ENCODE peak calls at places on chromosomes 6 and 20, in six cellular contexts. V is Panc1, C is GM13976, Z is AG09319, E is omental fat pad, X is pancreas. H is an unnamed sample.

GRCh38 chr6:47669684-47670515 is 28.5 kb upstream of the ADGRF4 start:
- DNase-seq in C (no peak), E (no peak), Z (no peak), X (no peak), V (no peak), H (no peak)

GRCh38 chr6:81138236-81138635 is 614.2 kb downstream of the TENT5A start:
- DNase-seq in E (no peak), V (no peak), C (no peak), Z (no peak), X (no peak), H (no peak)

GRCh38 chr20:63594043-63594561 is 20.1 kb upstream of the HELZ2 start:
- DNase-seq in X (no peak), E (no peak), C (no peak), Z (peak), V (no peak), H (no peak)

GRCh38 chr6:36912583-36912982 is 26.8 kb downstream of the C6orf89 start:
- DNase-seq in Z (peak), X (no peak), C (peak), E (no peak), V (peak), H (no peak)

GRCh38 chr6:30894935-30895334 is 10.6 kb downstream of the DDR1 start:
- DNase-seq in V (no peak), X (no peak), E (no peak), Z (no peak), C (no peak), H (no peak)

GRCh38 chr6:45697605-45698004 is 318.1 kb downstream of the CLIC5 start:
- DNase-seq in X (no peak), V (no peak), Z (peak), C (peak), E (no peak), H (no peak)

GRCh38 chr6:13454286-13455221 is 32.8 kb downstream of the GFOD1 start:
- DNase-seq in E (no peak), X (peak), C (peak), V (no peak), Z (no peak), H (no peak)

GRCh38 chr20:13012886-13013285 is 4.1 kb downstream of the SPTLC3 start:
- DNase-seq in X (no peak), Z (no peak), C (no peak), E (no peak), V (no peak), H (no peak)

GRCh38 chr6:111230351-111231077 is 143.2 kb downstream of the SLC16A10 start:
- DNase-seq in V (no peak), Z (peak), X (no peak), C (no peak), E (no peak), H (no peak)

GRCh38 chr20:42639140-42639539 is 550.6 kb downstream of the PTPRT start:
- DNase-seq in E (no peak), Z (no peak), C (no peak), V (no peak), X (no peak), H (no peak)

GRCh38 chr20:61934716-61935530 is 130.8 kb downstream of the TAF4 start:
- DNase-seq in V (no peak), Z (no peak), C (no peak), E (no peak), X (peak), H (no peak)

GRCh38 chr6:145600299-145600698 is 135.0 kb downstream of the EPM2A start:
- DNase-seq in V (no peak), C (no peak), X (no peak), E (no peak), Z (no peak), H (no peak)

GRCh38 chr6:3623451-3624267 is 127.9 kb downstream of the PXDC1 start:
- DNase-seq in X (no peak), V (no peak), C (no peak), Z (no peak), E (no peak), H (no peak)

GRCh38 chr6:139743629-139744028 is 369.2 kb upstream of the CITED2 start:
- DNase-seq in Z (no peak), V (peak), C (no peak), X (no peak), E (no peak), H (no peak)

GRCh38 chr6:55916188-55916587 is 40.8 kb upstream of the BMP5 start:
- DNase-seq in V (no peak), C (no peak), Z (no peak), X (no peak), E (no peak), H (no peak)

GRCh38 chr20:38673731-38674177 is 50.5 kb upstream of the SLC32A1 start:
- DNase-seq in Z (no peak), V (no peak), E (no peak), C (peak), X (no peak), H (no peak)

GRCh38 chr6:141483561-141484061 is 649.1 kb upstream of the GJE1 start:
- DNase-seq in Z (peak), V (peak), X (no peak), C (peak), E (no peak), H (no peak)

GRCh38 chr6:100719883-100720682 is 161.0 kb downstream of the ASCC3 start:
- DNase-seq in Z (no peak), X (no peak), V (no peak), E (no peak), C (no peak), H (no peak)

GRCh38 chr6:11043961-11044711 is at the start of gene ELOVL2:
- DNase-seq in C (peak), X (peak), Z (no peak), E (no peak), V (no peak), H (peak)

GRCh38 chr20:20084296-20084752 is 32.0 kb downstream of the CFAP61 start:
- DNase-seq in X (no peak), Z (no peak), C (no peak), V (no peak), E (no peak), H (no peak)

GRCh38 chr20:49447946-49448809 is 34.3 kb downstream of the KCNB1 start:
- DNase-seq in X (no peak), C (no peak), Z (no peak), E (no peak), V (no peak), H (no peak)

GRCh38 chr6:34178361-34179105 is 32.6 kb upstream of the GRM4 start:
- DNase-seq in Z (no peak), C (no peak), E (no peak), V (no peak), X (no peak), H (no peak)

GRCh38 chr6:4910060-4910746 is 93.6 kb downstream of the RPP40 start:
- DNase-seq in Z (no peak), E (no peak), V (no peak), X (no peak), C (no peak), H (no peak)

GRCh38 chr20:36094497-36094896 is 60.0 kb upstream of the EPB41L1 start:
- DNase-seq in Z (no peak), C (no peak), V (no peak), X (no peak), E (no peak), H (no peak)

GRCh38 chr6:7758456-7758855 is 32.6 kb downstream of the BMP6 start:
- DNase-seq in Z (peak), E (no peak), X (no peak), C (no peak), V (peak), H (no peak)

GRCh38 chr20:48651960-48652359 is 175.8 kb downstream of the PREX1 start:
- DNase-seq in X (no peak), E (no peak), Z (no peak), C (no peak), V (no peak), H (no peak)

GRCh38 chr6:15023448-15023847 is 222.4 kb upstream of the JARID2 start:
- DNase-seq in X (no peak), C (peak), Z (no peak), V (no peak), E (no peak), H (no peak)

GRCh38 chr6:45419574-45420082 is 41.9 kb upstream of the SUPT3H start:
- DNase-seq in V (no peak), E (no peak), X (peak), Z (no peak), C (peak), H (peak)

GRCh38 chr6:42898891-42899361 is 16.9 kb upstream of the PTCRA start:
- DNase-seq in X (peak), C (peak), Z (no peak), V (no peak), E (peak), H (peak)

GRCh38 chr6:7238900-7239589 is 74.0 kb downstream of the SSR1 start:
- DNase-seq in Z (no peak), C (peak), X (peak), V (no peak), E (peak), H (peak)

GRCh38 chr6:45661667-45662066 is 283.9 kb upstream of the SUPT3H start:
- DNase-seq in C (no peak), V (no peak), Z (peak), E (no peak), X (no peak), H (no peak)

GRCh38 chr6:22145823-22146379 is 150.9 kb downstream of the PRL start:
- DNase-seq in V (peak), Z (peak), C (no peak), E (no peak), X (no peak), H (no peak)

GRCh38 chr20:62628691-62629090 is 13.6 kb upstream of the SLCO4A1 start:
- DNase-seq in Z (no peak), X (no peak), C (no peak), V (no peak), E (no peak), H (no peak)

DNA sequence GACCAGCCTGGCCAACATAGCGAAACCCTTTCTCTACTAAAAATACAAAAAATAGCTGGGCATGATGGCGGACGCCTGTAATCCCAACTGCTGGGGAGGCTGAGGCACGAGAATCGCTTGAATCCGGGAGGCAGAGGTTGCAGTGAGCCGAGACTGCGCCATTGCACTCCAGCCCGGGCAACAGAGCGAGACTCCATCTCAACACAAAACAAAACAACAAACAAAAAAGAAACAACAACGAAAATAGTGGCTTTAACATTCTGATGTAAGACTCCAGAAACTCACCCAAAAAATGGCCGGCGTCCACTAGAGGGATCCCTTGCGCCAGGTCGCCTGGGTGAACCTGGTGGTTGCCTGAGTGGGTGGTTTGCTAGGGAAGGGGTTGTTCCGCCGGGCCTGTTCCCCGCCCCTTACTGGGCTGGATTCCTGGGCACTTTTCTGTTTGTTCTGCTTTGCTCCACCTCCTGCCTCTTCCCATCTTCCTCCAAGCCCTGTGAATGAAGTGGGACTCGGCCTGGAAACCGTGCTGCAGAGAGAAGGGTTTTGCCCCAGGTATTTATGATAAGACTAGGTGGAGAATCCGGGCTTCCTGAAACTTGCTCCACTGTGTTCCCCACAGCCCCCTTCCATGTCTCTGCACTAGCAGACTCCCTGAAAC is 1.5 kb downstream of the PABPC1L start:
- DNase-seq in Z (no peak), V (no peak), C (peak), E (no peak), X (peak), H (peak)
- TF ChIP-seq CTCF in Z (peak), V (peak), C (peak), E (no peak), X (peak), H (peak)

GRCh38 chr6:85116475-85116874 is 333.4 kb upstream of the NT5E start:
- DNase-seq in V (no peak), C (no peak), Z (no peak), E (no peak), X (no peak), H (no peak)

GRCh38 chr6:85114583-85114939 is 335.3 kb upstream of the NT5E start:
- DNase-seq in V (no peak), X (no peak), E (no peak), Z (no peak), C (no peak), H (no peak)

GRCh38 chr6:85115876-85116275 is 334.0 kb upstream of the NT5E start:
- DNase-seq in E (no peak), C (no peak), V (no peak), Z (no peak), X (no peak), H (no peak)

GRCh38 chr6:85113934-85114582 is 335.8 kb upstream of the NT5E start:
- DNase-seq in X (no peak), C (no peak), Z (no peak), V (no peak), E (no peak), H (no peak)

DNA sequence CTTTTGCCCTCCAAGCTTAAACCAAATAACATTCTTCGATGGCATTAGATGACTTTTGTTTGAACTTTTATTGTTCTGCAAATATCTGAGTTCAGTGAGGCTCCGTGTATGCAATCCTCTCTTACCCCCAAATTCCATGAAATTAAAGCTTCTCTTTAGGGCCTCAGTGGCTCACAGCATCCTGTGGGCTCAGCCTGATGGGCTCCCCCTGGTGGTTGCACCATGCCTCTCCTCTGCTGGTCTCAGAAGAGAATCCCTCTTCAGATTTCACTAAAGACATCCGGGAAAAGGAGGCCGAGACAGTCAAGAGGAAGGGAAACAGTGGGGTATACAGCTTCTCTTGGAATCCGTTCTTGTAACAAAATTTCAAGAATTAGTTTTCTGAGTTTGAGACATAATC is 331.6 kb upstream of the NT5E start:
- DNase-seq in E (no peak), X (no peak), C (no peak), V (no peak), Z (no peak), H (no peak)
- TF ChIP-seq CTCF in E (no peak), X (no peak), C (no peak), V (peak), Z (no peak), H (peak)

GRCh38 chr6:165245287-165245686 is 64.1 kb downstream of the C6orf118 start:
- DNase-seq in C (no peak), V (no peak), Z (no peak), X (no peak), E (no peak), H (no peak)

GRCh38 chr6:165249808-165250207 is 59.6 kb downstream of the C6orf118 start:
- DNase-seq in V (no peak), C (no peak), X (no peak), Z (no peak), E (no peak), H (no peak)

GRCh38 chr6:165243801-165244200 is 65.6 kb downstream of the C6orf118 start:
- DNase-seq in Z (no peak), V (no peak), C (no peak), X (no peak), E (no peak), H (no peak)

GRCh38 chr6:165244524-165245247 is 64.7 kb downstream of the C6orf118 start:
- DNase-seq in V (no peak), E (no peak), X (no peak), Z (no peak), C (no peak), H (no peak)

DNA sequence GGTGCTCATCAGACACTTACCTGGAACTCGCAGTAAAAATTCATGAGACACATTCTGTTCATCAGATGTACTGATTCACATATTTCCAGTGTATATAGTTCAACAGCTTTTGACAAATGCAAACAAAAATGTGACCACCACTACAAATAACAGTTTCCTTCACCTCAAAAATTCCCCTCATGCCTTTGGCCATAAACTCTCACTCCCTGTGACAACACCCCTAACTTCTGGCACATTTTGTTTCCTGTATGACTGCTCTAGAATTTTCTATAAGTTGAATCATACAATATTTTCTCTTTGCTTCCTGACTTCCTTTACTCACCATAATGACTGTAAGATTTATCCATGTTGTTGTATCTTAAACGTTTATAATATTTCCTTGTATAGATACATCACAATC is 63.7 kb downstream of the C6orf118 start:
- DNase-seq in C (no peak), X (no peak), E (no peak), V (no peak), Z (no peak), H (no peak)
- TF ChIP-seq CTCF in C (no peak), X (no peak), E (no peak), V (peak), Z (no peak), H (peak)

GRCh38 chr6:20472748-20473147 is 61.5 kb upstream of the CDKAL1 start:
- DNase-seq in E (no peak), Z (no peak), X (no peak), C (no peak), V (no peak), H (no peak)
- TF ChIP-seq CTCF in E (no peak), Z (no peak), X (no peak), C (no peak), V (no peak), H (no peak)

GRCh38 chr20:57218489-57218888 is 48.0 kb downstream of the BMP7 start:
- DNase-seq in X (no peak), Z (no peak), E (no peak), V (no peak), C (no peak), H (no peak)
- TF ChIP-seq CTCF in X (no peak), Z (no peak), E (no peak), V (no peak), C (no peak), H (no peak)

GRCh38 chr6:73134588-73134987 is 90.7 kb downstream of the KHDC1L start:
- DNase-seq in X (peak), E (no peak), C (no peak), V (no peak), Z (no peak), H (peak)
- TF ChIP-seq CTCF in X (no peak), E (no peak), C (peak), V (peak), Z (peak), H (peak)

GRCh38 chr6:109441069-109441816 is 719 bp downstream of the SMPD2 start:
- DNase-seq in C (no peak), X (peak), Z (no peak), E (no peak), V (no peak), H (peak)
- TF ChIP-seq CTCF in C (peak), X (no peak), Z (peak), E (no peak), V (no peak), H (peak)

GRCh38 chr6:149860834-149861602 is 3.1 kb downstream of the LRP11 start:
- DNase-seq in X (no peak), V (no peak), E (no peak), C (no peak), Z (no peak), H (no peak)
- TF ChIP-seq CTCF in X (no peak), V (peak), E (no peak), C (no peak), Z (peak), H (no peak)